ENCODE peak calls at places on chromosome 1, in eight cellular contexts. D, W, N, H, A, R, V and Q are unnamed samples.
A peak's percentile ranks its signal among the peaks of the same experiment; 100 is the strongest.

GRCh38 chr1:224617410-224618361 is 1.6 kb downstream of the CNIH3 start:
- DNase-seq in D (no peak), W (no peak), N (no peak), H (no peak), A (no peak), R (no peak), V (no peak), Q (no peak)

GRCh38 chr1:226863446-226863845 is 7.0 kb upstream of the PSEN2 start:
- DNase-seq in D (no peak), W (no peak), N (no peak), H (no peak), A (no peak), R (no peak), V (no peak), Q (peak; percentile 41)

GRCh38 chr1:222168621-222169020 is 379.3 kb downstream of the HHIPL2 start:
- DNase-seq in D (no peak), W (no peak), N (no peak), H (no peak), A (no peak), R (no peak), V (no peak), Q (no peak)

GRCh38 chr1:36093226-36093625 is 4.5 kb downstream of the ADPRS start:
- DNase-seq in D (no peak), W (no peak), N (no peak), H (no peak), A (no peak), R (no peak), V (no peak), Q (no peak)

GRCh38 chr1:40392206-40392605 is 18.7 kb downstream of the SMAP2 start:
- DNase-seq in D (no peak), W (no peak), N (no peak), H (peak; percentile 66), A (peak; percentile 47), R (no peak), V (no peak), Q (no peak)

GRCh38 chr1:75539230-75540116 is 71.4 kb downstream of the SLC44A5 start:
- DNase-seq in D (no peak), W (no peak), N (no peak), H (no peak), A (no peak), R (no peak), V (no peak), Q (no peak)

GRCh38 chr1:4650486-4650885 is 3.9 kb upstream of the AJAP1 start:
- DNase-seq in D (no peak), W (no peak), N (no peak), H (no peak), A (no peak), R (no peak), V (peak; percentile 26), Q (no peak)

GRCh38 chr1:101025283-101025679 is 303 bp downstream of the DPH5 start:
- DNase-seq in D (peak; percentile 6), W (no peak), N (no peak), H (no peak), A (no peak), R (no peak), V (no peak), Q (no peak)

GRCh38 chr1:64320470-64320869 is 117.0 kb downstream of the UBE2U start:
- DNase-seq in D (no peak), W (no peak), N (no peak), H (peak; percentile 34), A (no peak), R (no peak), V (no peak), Q (no peak)

GRCh38 chr1:222634180-222635013 is 16.5 kb downstream of the MIA3 start:
- DNase-seq in D (peak; percentile 60), W (no peak), N (peak; percentile 69), H (peak; percentile 84), A (peak; percentile 74), R (peak; percentile 92), V (no peak), Q (peak; percentile 64)